ENCODE peak calls at places on chromosomes 5 and 9, in nine cellular contexts. One of them, this sample, is unnamed.

GRCh38 chr5:54807421-54807820 is 178.0 kb downstream of the ESM1 start:
- DNase-seq in heart right ventricle: no peak
- DNase-seq in substantia nigra: no peak
- DNase-seq in tibial artery: no peak
- DNase-seq in ascending aorta: no peak
- DNase-seq in cardiac muscle cell: peak
- DNase-seq in CD4-positive, alpha-beta memory T cell: no peak
- DNase-seq in aorta: no peak
- DNase-seq in ovary: no peak
- DNase-seq in this sample: no peak

GRCh38 chr9:91273853-91274552 is 87.7 kb downstream of the AUH start:
- DNase-seq in CD4-positive, alpha-beta memory T cell: no peak
- DNase-seq in ovary: no peak
- DNase-seq in heart right ventricle: no peak
- DNase-seq in aorta: no peak
- DNase-seq in tibial artery: no peak
- DNase-seq in ascending aorta: no peak
- DNase-seq in substantia nigra: no peak
- DNase-seq in cardiac muscle cell: peak
- DNase-seq in this sample: no peak

GRCh38 chr9:95373765-95374435 is 56.4 kb upstream of the FANCC start:
- DNase-seq in substantia nigra: no peak
- DNase-seq in tibial artery: no peak
- DNase-seq in aorta: no peak
- DNase-seq in cardiac muscle cell: no peak
- DNase-seq in ascending aorta: no peak
- DNase-seq in heart right ventricle: no peak
- DNase-seq in CD4-positive, alpha-beta memory T cell: no peak
- DNase-seq in ovary: no peak
- DNase-seq in this sample: no peak

GRCh38 chr5:113039229-113039628 is 62.6 kb downstream of the DCP2 start:
- DNase-seq in substantia nigra: no peak
- DNase-seq in CD4-positive, alpha-beta memory T cell: no peak
- DNase-seq in tibial artery: no peak
- DNase-seq in cardiac muscle cell: no peak
- DNase-seq in ascending aorta: no peak
- DNase-seq in ovary: no peak
- DNase-seq in heart right ventricle: no peak
- DNase-seq in aorta: no peak
- DNase-seq in this sample: no peak

GRCh38 chr5:51567636-51568035 is 184.4 kb downstream of the ISL1 start:
- DNase-seq in CD4-positive, alpha-beta memory T cell: no peak
- DNase-seq in heart right ventricle: no peak
- DNase-seq in ascending aorta: no peak
- DNase-seq in cardiac muscle cell: no peak
- DNase-seq in aorta: no peak
- DNase-seq in tibial artery: no peak
- DNase-seq in ovary: no peak
- DNase-seq in substantia nigra: no peak
- DNase-seq in this sample: no peak

GRCh38 chr5:180315762-180316212 is 23.9 kb upstream of the MAPK9 start:
- DNase-seq in tibial artery: peak
- DNase-seq in CD4-positive, alpha-beta memory T cell: peak
- DNase-seq in substantia nigra: peak
- DNase-seq in heart right ventricle: peak
- DNase-seq in aorta: peak
- DNase-seq in ovary: peak
- DNase-seq in ascending aorta: no peak
- DNase-seq in cardiac muscle cell: peak
- DNase-seq in this sample: peak

GRCh38 chr5:163172540-163173337 is 264.7 kb upstream of the CCNG1 start:
- DNase-seq in ovary: no peak
- DNase-seq in aorta: no peak
- DNase-seq in CD4-positive, alpha-beta memory T cell: no peak
- DNase-seq in cardiac muscle cell: no peak
- DNase-seq in ascending aorta: no peak
- DNase-seq in substantia nigra: no peak
- DNase-seq in tibial artery: no peak
- DNase-seq in heart right ventricle: no peak
- DNase-seq in this sample: no peak

GRCh38 chr5:34682926-34683623 is 26.9 kb downstream of the RAI14 start:
- DNase-seq in aorta: no peak
- DNase-seq in heart right ventricle: no peak
- DNase-seq in CD4-positive, alpha-beta memory T cell: no peak
- DNase-seq in cardiac muscle cell: no peak
- DNase-seq in tibial artery: no peak
- DNase-seq in ascending aorta: no peak
- DNase-seq in substantia nigra: no peak
- DNase-seq in ovary: no peak
- DNase-seq in this sample: no peak

GRCh38 chr5:39912880-39913279 is 488.1 kb upstream of the DAB2 start:
- DNase-seq in ascending aorta: no peak
- DNase-seq in cardiac muscle cell: no peak
- DNase-seq in heart right ventricle: no peak
- DNase-seq in tibial artery: no peak
- DNase-seq in CD4-positive, alpha-beta memory T cell: no peak
- DNase-seq in substantia nigra: no peak
- DNase-seq in ovary: no peak
- DNase-seq in aorta: no peak
- DNase-seq in this sample: no peak

GRCh38 chr9:70941191-70941590 is 180.2 kb downstream of the TRPM3 start:
- DNase-seq in aorta: no peak
- DNase-seq in CD4-positive, alpha-beta memory T cell: no peak
- DNase-seq in heart right ventricle: no peak
- DNase-seq in tibial artery: no peak
- DNase-seq in ovary: no peak
- DNase-seq in cardiac muscle cell: no peak
- DNase-seq in ascending aorta: no peak
- DNase-seq in substantia nigra: no peak
- DNase-seq in this sample: no peak

GRCh38 chr5:132372122-132372521 is 2.6 kb downstream of the SLC22A5 start:
- DNase-seq in cardiac muscle cell: no peak
- DNase-seq in aorta: no peak
- DNase-seq in heart right ventricle: no peak
- DNase-seq in substantia nigra: no peak
- DNase-seq in tibial artery: no peak
- DNase-seq in ovary: no peak
- DNase-seq in CD4-positive, alpha-beta memory T cell: no peak
- DNase-seq in ascending aorta: no peak
- DNase-seq in this sample: no peak
- H3K27ac ChIP-seq in cardiac muscle cell: no peak
- H3K27ac ChIP-seq in aorta: no peak
- H3K27ac ChIP-seq in heart right ventricle: peak
- H3K27ac ChIP-seq in substantia nigra: no peak
- H3K27ac ChIP-seq in tibial artery: peak
- H3K27ac ChIP-seq in ovary: no peak
- H3K27ac ChIP-seq in CD4-positive, alpha-beta memory T cell: no peak
- H3K27ac ChIP-seq in ascending aorta: peak
- H3K27ac ChIP-seq in this sample: no peak

GRCh38 chr5:120451445-120451844 is 12.7 kb upstream of the PRR16 start:
- DNase-seq in ovary: no peak
- DNase-seq in CD4-positive, alpha-beta memory T cell: no peak
- DNase-seq in heart right ventricle: no peak
- DNase-seq in substantia nigra: no peak
- DNase-seq in ascending aorta: no peak
- DNase-seq in aorta: no peak
- DNase-seq in tibial artery: no peak
- DNase-seq in cardiac muscle cell: no peak
- DNase-seq in this sample: no peak

GRCh38 chr5:120452471-120452870 is 11.6 kb upstream of the PRR16 start:
- DNase-seq in ovary: no peak
- DNase-seq in aorta: no peak
- DNase-seq in tibial artery: no peak
- DNase-seq in CD4-positive, alpha-beta memory T cell: no peak
- DNase-seq in cardiac muscle cell: no peak
- DNase-seq in substantia nigra: no peak
- DNase-seq in heart right ventricle: no peak
- DNase-seq in ascending aorta: no peak
- DNase-seq in this sample: no peak

GRCh38 chr5:120457839-120458507 is 6.1 kb upstream of the PRR16 start:
- DNase-seq in aorta: peak
- DNase-seq in ascending aorta: peak
- DNase-seq in cardiac muscle cell: peak
- DNase-seq in substantia nigra: no peak
- DNase-seq in CD4-positive, alpha-beta memory T cell: peak
- DNase-seq in heart right ventricle: peak
- DNase-seq in ovary: peak
- DNase-seq in tibial artery: peak
- DNase-seq in this sample: peak

GRCh38 chr5:120450910-120451309 is 13.2 kb upstream of the PRR16 start:
- DNase-seq in substantia nigra: no peak
- DNase-seq in cardiac muscle cell: no peak
- DNase-seq in ascending aorta: no peak
- DNase-seq in aorta: no peak
- DNase-seq in CD4-positive, alpha-beta memory T cell: no peak
- DNase-seq in ovary: no peak
- DNase-seq in heart right ventricle: no peak
- DNase-seq in tibial artery: no peak
- DNase-seq in this sample: no peak

DNA sequence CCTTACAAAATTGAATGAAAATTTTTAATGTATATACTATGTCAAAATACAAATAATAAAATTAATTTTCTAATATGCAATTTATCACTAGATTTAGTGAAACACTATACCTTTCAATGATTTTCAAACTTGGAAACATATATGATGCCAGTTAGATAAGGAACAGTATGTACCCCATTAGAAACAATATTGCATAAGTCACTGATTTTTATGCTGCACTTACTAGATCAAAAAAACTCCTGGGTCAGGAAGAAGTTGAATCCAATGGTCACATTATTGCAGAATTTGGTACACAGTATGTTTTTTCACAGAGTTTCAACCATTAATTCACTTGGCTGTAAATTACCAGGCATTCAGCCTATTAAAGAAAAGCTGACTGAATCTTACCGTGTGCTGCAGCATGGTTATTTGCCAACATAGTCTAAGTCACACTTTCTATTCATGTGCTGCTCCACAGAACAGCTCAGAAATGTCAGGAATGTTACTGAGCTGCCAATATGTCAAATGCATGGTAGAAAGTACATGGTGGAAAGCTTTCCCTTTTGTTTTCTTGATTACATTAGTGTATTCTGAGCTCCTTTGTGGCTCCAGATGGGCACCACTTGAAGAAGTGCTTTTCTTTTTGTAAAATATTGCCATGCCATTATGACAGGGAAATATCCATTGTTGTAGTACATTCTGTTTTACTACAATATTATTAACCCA is 9.9 kb upstream of the PRR16 start:
- DNase-seq in substantia nigra: no peak
- DNase-seq in ascending aorta: no peak
- DNase-seq in CD4-positive, alpha-beta memory T cell: no peak
- DNase-seq in cardiac muscle cell: peak
- DNase-seq in tibial artery: no peak
- DNase-seq in heart right ventricle: no peak
- DNase-seq in ovary: no peak
- DNase-seq in aorta: no peak
- DNase-seq in this sample: no peak
- H3K27ac ChIP-seq in substantia nigra: no peak
- H3K27ac ChIP-seq in ascending aorta: peak
- H3K27ac ChIP-seq in CD4-positive, alpha-beta memory T cell: no peak
- H3K27ac ChIP-seq in cardiac muscle cell: no peak
- H3K27ac ChIP-seq in tibial artery: peak
- H3K27ac ChIP-seq in heart right ventricle: no peak
- H3K27ac ChIP-seq in ovary: no peak
- H3K27ac ChIP-seq in aorta: peak
- H3K27ac ChIP-seq in this sample: no peak

GRCh38 chr5:1796371-1797108 is 3.1 kb downstream of the MRPL36 start:
- DNase-seq in aorta: peak
- DNase-seq in CD4-positive, alpha-beta memory T cell: no peak
- DNase-seq in heart right ventricle: no peak
- DNase-seq in cardiac muscle cell: no peak
- DNase-seq in ascending aorta: no peak
- DNase-seq in tibial artery: peak
- DNase-seq in ovary: peak
- DNase-seq in substantia nigra: no peak
- DNase-seq in this sample: no peak
- H3K27ac ChIP-seq in aorta: no peak
- H3K27ac ChIP-seq in CD4-positive, alpha-beta memory T cell: no peak
- H3K27ac ChIP-seq in heart right ventricle: no peak
- H3K27ac ChIP-seq in cardiac muscle cell: peak
- H3K27ac ChIP-seq in ascending aorta: no peak
- H3K27ac ChIP-seq in tibial artery: no peak
- H3K27ac ChIP-seq in ovary: no peak
- H3K27ac ChIP-seq in substantia nigra: no peak
- H3K27ac ChIP-seq in this sample: no peak

GRCh38 chr5:124634228-124634819 is 112.1 kb downstream of the ZNF608 start:
- DNase-seq in ascending aorta: no peak
- DNase-seq in CD4-positive, alpha-beta memory T cell: no peak
- DNase-seq in cardiac muscle cell: no peak
- DNase-seq in tibial artery: no peak
- DNase-seq in heart right ventricle: no peak
- DNase-seq in substantia nigra: no peak
- DNase-seq in ovary: no peak
- DNase-seq in aorta: no peak
- DNase-seq in this sample: no peak
- H3K27ac ChIP-seq in ascending aorta: no peak
- H3K27ac ChIP-seq in CD4-positive, alpha-beta memory T cell: no peak
- H3K27ac ChIP-seq in cardiac muscle cell: peak
- H3K27ac ChIP-seq in tibial artery: no peak
- H3K27ac ChIP-seq in heart right ventricle: no peak
- H3K27ac ChIP-seq in substantia nigra: peak
- H3K27ac ChIP-seq in ovary: no peak
- H3K27ac ChIP-seq in aorta: no peak
- H3K27ac ChIP-seq in this sample: no peak

DNA sequence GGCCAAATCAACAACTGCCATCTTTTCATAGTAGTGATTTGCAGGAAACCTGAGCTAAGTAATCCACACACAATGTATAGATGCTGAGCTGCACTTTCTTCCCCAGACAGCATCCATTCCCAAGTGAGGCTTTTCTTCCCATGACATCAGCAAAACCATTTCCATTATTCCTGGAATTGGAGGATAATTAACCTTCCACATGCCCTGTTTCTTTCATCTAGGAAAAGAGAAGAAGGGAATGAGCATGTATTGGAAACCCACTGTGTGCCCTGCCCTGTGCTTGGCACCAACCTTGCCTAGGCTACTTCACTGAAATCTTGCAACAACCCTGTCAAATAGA is 268.1 kb downstream of the ZSWIM6 start:
- DNase-seq in tibial artery: no peak
- DNase-seq in CD4-positive, alpha-beta memory T cell: no peak
- DNase-seq in substantia nigra: no peak
- DNase-seq in aorta: no peak
- DNase-seq in heart right ventricle: no peak
- DNase-seq in ascending aorta: no peak
- DNase-seq in ovary: no peak
- DNase-seq in cardiac muscle cell: no peak
- DNase-seq in this sample: no peak
- H3K27ac ChIP-seq in tibial artery: no peak
- H3K27ac ChIP-seq in CD4-positive, alpha-beta memory T cell: no peak
- H3K27ac ChIP-seq in substantia nigra: no peak
- H3K27ac ChIP-seq in aorta: no peak
- H3K27ac ChIP-seq in heart right ventricle: no peak
- H3K27ac ChIP-seq in ascending aorta: no peak
- H3K27ac ChIP-seq in ovary: no peak
- H3K27ac ChIP-seq in cardiac muscle cell: no peak
- H3K27ac ChIP-seq in this sample: no peak

DNA sequence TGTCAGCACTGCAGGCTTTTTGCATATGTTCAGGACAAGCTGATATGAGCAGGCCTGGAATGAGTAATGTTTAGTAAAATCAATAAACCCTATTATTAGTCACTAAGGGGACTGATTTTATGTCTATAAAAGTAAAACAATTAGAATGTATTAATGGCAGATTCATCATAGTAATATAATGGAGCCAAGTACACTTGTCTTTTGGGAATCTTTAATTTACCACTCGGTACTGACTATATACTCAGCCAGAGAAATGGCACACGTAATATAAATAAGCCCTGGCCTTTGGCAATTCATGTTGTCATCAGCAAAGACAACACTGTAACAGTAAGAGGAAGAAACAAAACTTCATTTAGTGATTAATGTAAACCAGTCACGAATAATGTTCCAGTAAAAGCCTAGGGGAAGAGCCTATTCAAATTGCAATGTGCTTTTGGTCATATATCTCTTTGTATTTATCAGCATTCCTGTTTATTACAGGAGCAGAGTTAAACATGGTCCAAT is 111.6 kb downstream of the ZNF608 start:
- DNase-seq in tibial artery: no peak
- DNase-seq in cardiac muscle cell: no peak
- DNase-seq in ovary: no peak
- DNase-seq in substantia nigra: no peak
- DNase-seq in CD4-positive, alpha-beta memory T cell: no peak
- DNase-seq in heart right ventricle: no peak
- DNase-seq in ascending aorta: no peak
- DNase-seq in aorta: no peak
- DNase-seq in this sample: no peak
- H3K27ac ChIP-seq in tibial artery: no peak
- H3K27ac ChIP-seq in cardiac muscle cell: peak
- H3K27ac ChIP-seq in ovary: no peak
- H3K27ac ChIP-seq in substantia nigra: peak
- H3K27ac ChIP-seq in CD4-positive, alpha-beta memory T cell: no peak
- H3K27ac ChIP-seq in heart right ventricle: no peak
- H3K27ac ChIP-seq in ascending aorta: no peak
- H3K27ac ChIP-seq in aorta: no peak
- H3K27ac ChIP-seq in this sample: no peak